ENCODE peak calls at places on chromosomes 7 and 10, in four cellular contexts. X is cardiac muscle cell, V is IMR-90, B is GM23248. Q is an unnamed sample.

GRCh38 chr7:157979631-157980340 is 607.8 kb downstream of the PTPRN2 start:
- DNase-seq in X (no peak), V (no peak), B (no peak), Q (no peak)

GRCh38 chr7:29609162-29610030 is 45.8 kb downstream of the PRR15 start:
- DNase-seq in X (peak; percentile 76), V (no peak), B (peak; percentile 83), Q (peak; percentile 15)

GRCh38 chr7:81725003-81725402 is 44.8 kb downstream of the HGF start:
- DNase-seq in X (peak; percentile 67), V (peak; percentile 77), B (peak; percentile 40), Q (peak; percentile 80)

GRCh38 chr7:127799535-127800305 is 147.7 kb downstream of the SND1 start:
- DNase-seq in X (no peak), V (no peak), B (no peak), Q (no peak)

GRCh38 chr10:49083256-49083655 is 32.1 kb downstream of the VSTM4 start:
- DNase-seq in X (peak; percentile 5), V (no peak), B (no peak), Q (no peak)

GRCh38 chr10:100138921-100139496 is 46.8 kb downstream of the ERLIN1 start:
- DNase-seq in X (peak; percentile 15), V (no peak), B (no peak), Q (no peak)

GRCh38 chr7:51611937-51612336 is 295.3 kb upstream of the COBL start:
- DNase-seq in X (no peak), V (no peak), B (no peak), Q (no peak)

GRCh38 chr10:105085980-105086379 is 444.9 kb downstream of the SORCS3 start:
- DNase-seq in X (no peak), V (no peak), B (no peak), Q (no peak)

GRCh38 chr7:78124221-78124620 is 325.6 kb downstream of the PHTF2 start:
- DNase-seq in X (no peak), V (no peak), B (no peak), Q (no peak)

GRCh38 chr10:13271552-13272163 is 28.2 kb downstream of the PHYH start:
- DNase-seq in X (peak; percentile 25), V (peak; percentile 22), B (peak; percentile 19), Q (peak; percentile 4)

GRCh38 chr10:59257224-59257623 is 80.8 kb downstream of the PHYHIPL start:
- DNase-seq in X (no peak), V (no peak), B (no peak), Q (no peak)

GRCh38 chr7:134463751-134464150 is 4.9 kb upstream of the AKR1B1 start:
- DNase-seq in X (no peak), V (no peak), B (no peak), Q (no peak)

GRCh38 chr10:33571616-33572015 is 237.1 kb upstream of the NRP1 start:
- DNase-seq in X (no peak), V (peak; percentile 36), B (peak; percentile 20), Q (no peak)

GRCh38 chr10:71769279-71769823 is 4.0 kb downstream of the VSIR start:
- DNase-seq in X (no peak), V (peak; percentile 31), B (peak; percentile 58), Q (no peak)

GRCh38 chr10:99534939-99535763 is 2.4 kb downstream of the NKX2-3 start:
- DNase-seq in X (peak; percentile 30), V (no peak), B (peak; percentile 51), Q (peak; percentile 57)

GRCh38 chr10:121683803-121684202 is 85.6 kb upstream of the FGFR2 start:
- DNase-seq in X (no peak), V (no peak), B (no peak), Q (no peak)

GRCh38 chr7:140003913-140004382 is 58.8 kb downstream of the PARP12 start:
- DNase-seq in X (peak; percentile 81), V (peak; percentile 75), B (peak; percentile 82), Q (peak; percentile 76)

GRCh38 chr7:29255839-29256782 is 61.5 kb downstream of the CHN2 start:
- DNase-seq in X (peak; percentile 20), V (no peak), B (peak; percentile 10), Q (peak; percentile 63)

DNA sequence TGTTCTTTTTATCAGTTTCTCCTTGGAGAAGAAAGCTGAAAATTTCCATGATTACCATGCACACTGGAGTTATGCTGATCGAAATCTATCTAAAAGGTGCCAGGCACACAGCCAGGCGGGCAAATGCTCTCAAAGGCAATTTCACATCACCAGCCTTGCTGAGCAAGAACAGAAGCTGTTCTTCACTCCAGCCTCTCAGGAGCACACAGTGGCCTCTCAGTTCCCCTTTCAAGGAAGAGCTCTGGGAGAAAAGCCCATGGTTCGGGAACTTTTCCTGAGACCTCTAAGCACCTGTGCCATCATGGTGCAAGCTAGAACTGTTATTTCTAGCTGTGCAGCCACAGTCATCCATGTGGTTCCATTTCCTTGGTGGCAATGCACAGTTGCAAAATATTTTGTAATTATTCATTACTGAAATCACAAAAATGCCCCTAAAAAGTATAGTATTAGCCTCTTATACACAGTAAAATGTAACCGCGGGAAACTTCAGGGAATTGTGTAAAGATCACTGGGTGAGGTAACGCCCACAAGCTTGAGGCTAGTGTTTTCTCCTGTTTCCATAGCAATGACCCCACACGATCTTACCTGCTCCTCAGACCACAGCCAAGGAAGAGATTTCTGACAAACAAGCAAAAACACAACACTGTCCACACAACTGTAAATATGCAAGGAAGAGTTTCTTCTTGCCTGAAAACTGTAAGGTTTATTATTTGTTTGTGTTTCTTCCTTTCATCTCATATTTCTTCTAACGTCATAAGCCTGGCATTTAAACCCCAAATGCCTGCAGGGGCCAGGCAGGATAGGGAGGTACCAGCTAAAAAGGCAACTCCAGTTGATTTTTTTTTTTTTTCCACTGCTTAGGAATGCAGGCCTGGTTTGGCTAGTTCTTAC is 121.2 kb downstream of the FAM107B start:
- DNase-seq in X (peak; percentile 87), V (peak; percentile 74), B (peak; percentile 89), Q (peak; percentile 94)
- H3K4me1 ChIP-seq in X (peaks cover 36% of the 10 kb centered on the region), V (peaks cover 4% of the 10 kb centered on the region), B (peaks cover 25% of the 10 kb centered on the region), Q (peaks cover 9% of the 10 kb centered on the region)

DNA sequence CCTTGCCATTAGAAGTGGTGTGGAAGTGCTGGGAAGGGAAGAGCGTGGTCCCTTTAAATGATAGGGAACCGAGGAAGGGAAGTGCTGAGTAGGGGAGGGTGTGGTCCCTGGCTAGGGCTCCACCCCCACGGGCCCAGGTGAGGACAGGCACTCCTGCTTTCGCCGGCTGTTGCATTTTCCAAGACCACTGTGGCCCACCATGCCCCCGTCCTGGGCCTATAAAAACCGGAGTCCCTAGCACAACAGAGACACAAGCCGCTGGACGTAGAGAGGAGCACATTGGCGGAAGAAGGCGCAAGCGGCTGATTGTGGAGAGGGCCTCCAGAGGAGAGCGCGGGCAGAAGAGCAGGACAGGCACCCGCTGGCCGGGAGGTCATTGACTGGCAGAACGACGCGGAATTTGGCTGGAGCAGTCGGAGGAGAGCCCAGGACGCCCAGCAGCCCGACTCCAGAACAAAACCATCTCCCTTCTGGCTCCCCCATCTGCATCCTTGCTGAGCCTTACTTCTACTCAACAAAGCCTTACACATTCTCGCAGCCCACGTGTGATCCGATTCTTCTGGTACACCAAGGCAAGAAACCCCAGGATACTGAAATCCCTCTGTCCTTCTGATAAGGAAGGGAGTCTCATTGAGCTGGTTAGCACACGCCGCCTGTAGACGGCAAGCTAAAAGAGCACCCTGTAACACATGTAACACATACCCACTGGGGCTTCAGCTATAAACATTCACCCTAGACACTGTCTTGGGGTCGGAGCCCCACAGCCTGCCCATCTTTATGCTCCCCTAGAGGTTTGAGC is 146.2 kb upstream of the LYZL1 start:
- DNase-seq in X (no peak), V (no peak), B (no peak), Q (peak; percentile 61)
- H3K4me3 ChIP-seq in X (peak overlapping the region; percentile 0), V (no peak overlapping the region), B (no peak overlapping the region), Q (no peak overlapping the region)

DNA sequence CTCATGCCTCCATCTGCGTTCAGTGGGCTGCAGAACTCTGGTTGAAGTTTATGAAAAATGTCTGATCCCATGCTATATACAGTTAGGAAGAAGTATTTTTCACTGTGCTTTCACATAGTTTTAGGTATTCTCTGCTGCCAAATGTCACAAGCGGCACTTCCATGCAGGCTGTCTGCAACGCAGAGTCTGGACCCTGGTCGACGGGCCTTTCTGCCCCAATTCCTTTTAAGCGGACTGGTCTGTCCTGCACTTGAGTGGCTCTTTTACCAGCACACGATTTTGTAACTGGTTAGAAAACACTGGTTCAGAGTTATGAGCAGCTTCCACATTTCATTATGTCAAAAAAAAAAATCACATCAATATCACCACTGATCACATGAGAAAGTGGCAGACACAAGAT is 143.0 kb downstream of the DIP2C start:
- DNase-seq in X (no peak), V (no peak), B (no peak), Q (no peak)
- H3K4me1 ChIP-seq in X (no peaks in the 10 kb centered on the region), V (peaks cover 5% of the 10 kb centered on the region), B (no peaks in the 10 kb centered on the region), Q (peaks cover 22% of the 10 kb centered on the region)

DNA sequence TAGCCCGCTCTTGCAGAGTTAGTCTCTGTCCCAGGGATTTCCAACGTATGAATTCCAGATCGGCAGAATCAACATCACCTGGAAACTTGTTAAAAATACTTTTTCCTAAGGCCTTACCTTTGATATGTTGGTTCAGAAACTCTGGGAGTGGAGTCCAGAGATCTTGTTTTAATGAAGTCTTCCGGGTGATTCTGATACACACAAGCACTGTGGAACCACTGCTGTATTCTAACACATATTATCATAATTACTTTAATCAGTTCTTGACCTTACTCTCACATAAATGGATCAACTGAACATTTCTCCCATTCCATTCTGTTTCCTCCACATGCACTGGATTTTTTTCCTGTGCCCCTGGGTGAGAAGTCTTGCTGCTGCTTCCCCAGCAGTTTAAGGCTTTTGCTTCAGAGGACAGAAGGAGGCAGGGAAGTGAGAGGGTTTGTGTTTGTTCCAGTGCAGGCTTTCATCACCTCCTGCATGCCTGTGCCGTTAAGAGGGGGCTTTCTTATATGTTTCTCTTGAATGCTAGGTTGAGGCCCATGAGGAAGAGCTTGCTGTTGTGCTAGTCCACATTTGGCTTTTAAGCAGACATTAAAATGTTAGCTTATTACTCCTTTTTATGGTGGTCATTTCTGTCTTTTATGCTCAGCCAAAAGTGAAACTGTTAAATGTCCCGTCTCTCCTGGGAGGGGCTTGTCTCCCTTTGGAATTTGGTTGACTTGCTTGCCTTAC is 32.4 kb downstream of the CCSER2 start:
- DNase-seq in X (peak; percentile 54), V (peak; percentile 34), B (peak; percentile 52), Q (peak; percentile 60)
- H3K4me3 ChIP-seq in X (no peak overlapping the region), V (peak overlapping the region; percentile 71), B (peak overlapping the region; percentile 71), Q (no peak overlapping the region)

DNA sequence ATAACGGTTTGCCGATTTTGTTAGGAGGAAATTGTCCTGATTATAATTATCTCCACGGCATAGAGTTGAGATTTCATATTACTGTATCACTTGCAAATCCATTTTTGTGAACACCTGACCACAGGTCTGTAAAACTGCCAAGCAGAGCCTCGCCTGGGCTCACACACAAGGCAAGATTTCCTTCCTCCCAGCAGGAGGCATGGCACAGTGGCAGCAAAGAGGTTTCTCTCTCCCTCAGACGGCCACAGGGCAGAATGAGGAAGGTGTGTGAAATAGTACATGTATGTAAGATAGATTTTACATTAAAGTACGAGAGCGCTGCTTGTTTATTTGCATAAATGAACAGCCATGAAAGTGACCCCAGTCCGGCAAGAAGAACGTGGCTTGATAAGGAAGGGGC is 130.1 kb downstream of the CELF2 start:
- DNase-seq in X (no peak), V (no peak), B (no peak), Q (no peak)
- H3K4me1 ChIP-seq in X (peaks cover 59% of the 10 kb centered on the region), V (no peaks in the 10 kb centered on the region), B (no peaks in the 10 kb centered on the region), Q (peaks cover 6% of the 10 kb centered on the region)

GRCh38 chr10:77582710-77583115 is 54.9 kb downstream of the KCNMA1 start:
- DNase-seq in X (peak; percentile 47), V (peak; percentile 79), B (peak; percentile 78), Q (peak; percentile 81)
- H3K4me3 ChIP-seq in X (no peak overlapping the region), V (no peak overlapping the region), B (no peak overlapping the region), Q (no peak overlapping the region)

GRCh38 chr10:97136744-97137143 is 49.0 kb downstream of the SLIT1 start:
- DNase-seq in X (no peak), V (no peak), B (no peak), Q (no peak)
- H3K4me1 ChIP-seq in X (peaks cover 12% of the 10 kb centered on the region), V (no peaks in the 10 kb centered on the region), B (no peaks in the 10 kb centered on the region), Q (peaks cover 2% of the 10 kb centered on the region)

Q was measured in mesenchymal stem cell.